ENCODE peak calls at places on chromosomes 16 and 17, in seven cellular contexts. G, O, M, D, P, A and R are unnamed samples.
A peak's percentile ranks its signal among the peaks of the same experiment; 100 is the strongest.

GRCh38 chr16:85176541-85177447 is 64.5 kb upstream of the CIBAR2 start:
- DNase-seq in G (no peak), M (no peak), D (no peak), P (no peak), O (no peak), A (no peak), R (no peak)

GRCh38 chr17:1179635-1180433 is at the start of gene ABR:
- DNase-seq in M (no peak), P (no peak), O (no peak), D (no peak), G (no peak), A (peak; percentile 83), R (no peak)

GRCh38 chr16:71449020-71449419 is 7.2 kb upstream of the TLE7 start:
- DNase-seq in D (no peak), P (no peak), A (no peak), M (no peak), O (no peak), G (no peak), R (no peak)

GRCh38 chr17:15169676-15170075 is 95.5 kb downstream of the PMP22 start:
- DNase-seq in O (no peak), M (peak; percentile 55), D (peak; percentile 78), G (peak; percentile 3), A (no peak), P (no peak), R (no peak)

GRCh38 chr16:75377971-75378386 is 55.3 kb downstream of the CFDP1 start:
- DNase-seq in M (peak; percentile 96), O (peak; percentile 98), D (peak; percentile 80), A (no peak), G (peak; percentile 95), P (no peak), R (peak; percentile 82)

GRCh38 chr17:7326186-7326585 is 2.9 kb downstream of the NEURL4 start:
- DNase-seq in M (no peak), G (no peak), O (no peak), D (no peak), A (no peak), P (no peak), R (no peak)

GRCh38 chr17:60565233-60565632 is 34.8 kb upstream of the PPM1D start:
- DNase-seq in M (no peak), A (no peak), G (no peak), P (no peak), D (no peak), O (no peak), R (no peak)

GRCh38 chr17:27975146-27976011 is 67.1 kb upstream of the NLK start:
- DNase-seq in O (no peak), G (peak; percentile 93), D (peak; percentile 75), M (peak; percentile 51), A (no peak), P (no peak), R (no peak)

GRCh38 chr16:84790291-84790690 is 29.5 kb upstream of the CRISPLD2 start:
- DNase-seq in P (no peak), D (no peak), O (no peak), G (peak; percentile 10), A (no peak), M (no peak), R (no peak)

GRCh38 chr16:74275031-74275636 is 21.5 kb upstream of the PSMD7 start:
- DNase-seq in M (no peak), A (no peak), P (no peak), O (no peak), G (peak; percentile 13), D (peak; percentile 16), R (no peak)

GRCh38 chr16:82302007-82302733 is 132.1 kb upstream of the MPHOSPH6 start:
- DNase-seq in P (no peak), O (no peak), G (no peak), D (no peak), M (no peak), A (no peak), R (no peak)

GRCh38 chr16:79049040-79049439 is 551.5 kb downstream of the MAF start:
- DNase-seq in D (no peak), A (no peak), O (no peak), P (no peak), G (no peak), M (no peak), R (no peak)

GRCh38 chr17:75683467-75684041 is 16.4 kb downstream of the SAP30BP start:
- DNase-seq in A (no peak), G (peak; percentile 72), D (peak; percentile 96), M (peak; percentile 74), O (no peak), P (no peak), R (peak; percentile 53)

GRCh38 chr17:16945513-16946201 is 26.3 kb downstream of the TNFRSF13B start:
- DNase-seq in O (no peak), A (no peak), G (no peak), M (no peak), P (no peak), D (no peak), R (no peak)

GRCh38 chr17:69320210-69320907 is 6.6 kb downstream of the ABCA5 start:
- DNase-seq in M (no peak), P (no peak), O (no peak), A (no peak), G (no peak), D (no peak), R (no peak)